ENCODE peak calls at places on chromosomes 5 and 9, in five cellular contexts. A, J, R, X and K are unnamed samples.

GRCh38 chr5:112412370-112412769 is 6.7 kb downstream of the EPB41L4A start:
- DNase-seq in A (no peak), J (peak; percentile 5), R (no peak), X (no peak), K (no peak)

GRCh38 chr9:89887286-89887685 is 282.5 kb downstream of the GADD45G start:
- DNase-seq in A (no peak), J (no peak), R (no peak), X (no peak), K (no peak)

GRCh38 chr5:110726249-110727024 is at the start of gene TMEM232:
- DNase-seq in A (peak; percentile 77), J (no peak), R (peak; percentile 70), X (peak; percentile 92), K (no peak)

GRCh38 chr9:14066815-14067214 is 247.1 kb downstream of the NFIB start:
- DNase-seq in A (no peak), J (no peak), R (no peak), X (no peak), K (no peak)

GRCh38 chr5:110768138-110768845 is 29.5 kb downstream of the SLC25A46 start:
- DNase-seq in A (no peak), J (no peak), R (no peak), X (peak; percentile 3), K (no peak)

GRCh38 chr5:52657231-52657645 is 130.5 kb upstream of the ITGA1 start:
- DNase-seq in A (peak; percentile 11), J (peak; percentile 34), R (no peak), X (peak; percentile 43), K (no peak)

GRCh38 chr5:52682492-52682891 is 105.2 kb upstream of the ITGA1 start:
- DNase-seq in A (no peak), J (no peak), R (no peak), X (peak; percentile 52), K (no peak)

GRCh38 chr5:133467712-133468463 is 144.5 kb downstream of the FSTL4 start:
- DNase-seq in A (no peak), J (no peak), R (no peak), X (no peak), K (no peak)

GRCh38 chr5:139140631-139141071 is 57.5 kb downstream of the SIL1 start:
- DNase-seq in A (no peak), J (no peak), R (no peak), X (no peak), K (no peak)

GRCh38 chr9:120676767-120677402 is 37.4 kb downstream of the MEGF9 start:
- DNase-seq in A (no peak), J (no peak), R (no peak), X (peak; percentile 6), K (no peak)

GRCh38 chr9:120393386-120394057 is 186.4 kb downstream of the CDK5RAP2 start:
- DNase-seq in A (no peak), J (peak; percentile 72), R (no peak), X (no peak), K (peak; percentile 61)

GRCh38 chr9:28073278-28073677 is 500.0 kb upstream of the C9orf72 start:
- DNase-seq in A (no peak), J (peak; percentile 35), R (no peak), X (peak; percentile 68), K (no peak)

GRCh38 chr5:92605591-92605990 is 975.4 kb downstream of the NR2F1-AS1 start:
- DNase-seq in A (no peak), J (no peak), R (no peak), X (no peak), K (no peak)

GRCh38 chr5:156474251-156474650 is 147.3 kb downstream of the SGCD start:
- DNase-seq in A (no peak), J (no peak), R (no peak), X (no peak), K (no peak)

GRCh38 chr5:110751902-110752762 is 13.3 kb downstream of the SLC25A46 start:
- DNase-seq in A (peak; percentile 39), J (no peak), R (peak; percentile 6), X (peak; percentile 45), K (peak; percentile 22)

GRCh38 chr5:152736906-152737305 is 331.8 kb upstream of the NMUR2 start:
- DNase-seq in A (no peak), J (peak; percentile 34), R (no peak), X (peak; percentile 3), K (no peak)

GRCh38 chr9:36164989-36165388 is 4.2 kb upstream of the CCIN start:
- DNase-seq in A (no peak), J (no peak), R (no peak), X (peak; percentile 60), K (no peak)

GRCh38 chr5:154141686-154142300 is 48.7 kb upstream of the GALNT10 start:
- DNase-seq in A (no peak), J (no peak), R (no peak), X (peak; percentile 43), K (no peak)

GRCh38 chr5:96279796-96280542 is 153.1 kb downstream of the PCSK1 start:
- DNase-seq in A (no peak), J (peak; percentile 86), R (no peak), X (no peak), K (no peak)

GRCh38 chr5:14925326-14925725 is 53.7 kb upstream of the ANKH start:
- DNase-seq in A (no peak), J (peak; percentile 44), R (no peak), X (no peak), K (no peak)

GRCh38 chr9:129275626-129276247 is 97.7 kb upstream of the IER5L start:
- DNase-seq in A (no peak), J (no peak), R (no peak), X (peak; percentile 88), K (no peak)

GRCh38 chr5:136769900-136770684 is 404.7 kb upstream of the TRPC7 start:
- DNase-seq in A (peak; percentile 60), J (peak; percentile 53), R (no peak), X (peak; percentile 90), K (peak; percentile 80)

GRCh38 chr5:77806213-77806843 is 30.2 kb upstream of the TBCA start:
- DNase-seq in A (no peak), J (peak; percentile 38), R (no peak), X (no peak), K (peak; percentile 21)

GRCh38 chr9:86856259-86856658 is 91.0 kb downstream of the GAS1 start:
- DNase-seq in A (no peak), J (no peak), R (no peak), X (peak; percentile 51), K (no peak)

GRCh38 chr9:92613268-92614122 is 56.4 kb downstream of the IPPK start:
- DNase-seq in A (no peak), J (no peak), R (no peak), X (no peak), K (no peak)

GRCh38 chr9:84266087-84266561 is 74.4 kb downstream of the SLC28A3 start:
- DNase-seq in A (no peak), J (peak; percentile 11), R (no peak), X (peak; percentile 92), K (no peak)

GRCh38 chr9:1173211-1173610 is 123.1 kb downstream of the DMRT2 start:
- DNase-seq in A (no peak), J (peak; percentile 35), R (no peak), X (peak; percentile 76), K (no peak)

GRCh38 chr5:125083932-125084331 is 337.5 kb upstream of the ZNF608 start:
- DNase-seq in A (no peak), J (peak; percentile 13), R (no peak), X (no peak), K (no peak)

GRCh38 chr9:68780735-68781134 is 75.7 kb downstream of the PIP5K1B start:
- DNase-seq in A (no peak), J (peak; percentile 1), R (no peak), X (no peak), K (no peak)

GRCh38 chr9:121171236-121171635 is 30.4 kb downstream of the RAB14 start:
- DNase-seq in A (no peak), J (no peak), R (no peak), X (no peak), K (no peak)

GRCh38 chr9:129752915-129753724 is at the start of gene PTGES:
- DNase-seq in A (peak; percentile 20), J (peak; percentile 51), R (peak; percentile 48), X (peak; percentile 74), K (peak; percentile 86)

GRCh38 chr5:68277427-68277826 is 61.9 kb downstream of the PIK3R1 start:
- DNase-seq in A (no peak), J (peak; percentile 89), R (no peak), X (no peak), K (no peak)

GRCh38 chr5:181217805-181218065 is 5.3 kb upstream of the TRIM41 start:
- DNase-seq in A (no peak), J (no peak), R (no peak), X (no peak), K (no peak)

GRCh38 chr5:95803271-95804148 is 19.0 kb downstream of the GLRX start:
- DNase-seq in A (no peak), J (no peak), R (no peak), X (no peak), K (no peak)